ENCODE peak calls at places on chromosome 7, in seven cellular contexts. O, X, Y, P, B, W and F are unnamed samples.

GRCh38 chr7:150356265-150356897 is 12.2 kb upstream of the REPIN1 start:
- DNase-seq in O (no peak), W (no peak), B (peak), Y (no peak), X (no peak), P (no peak), F (no peak)

GRCh38 chr7:2086229-2086628 is 146.5 kb downstream of the MAD1L1 start:
- DNase-seq in P (no peak), B (no peak), X (no peak), O (no peak), W (no peak), Y (no peak), F (no peak)

GRCh38 chr7:106504620-106505019 is 156.3 kb downstream of the CCDC71L start:
- DNase-seq in X (no peak), P (no peak), W (no peak), O (no peak), Y (no peak), B (no peak), F (no peak)

GRCh38 chr7:74572301-74573090 is 85.0 kb upstream of the GTF2I start:
- DNase-seq in P (no peak), Y (no peak), B (peak), X (no peak), O (peak), W (no peak), F (no peak)

GRCh38 chr7:143391462-143392404 is 10.6 kb downstream of the ZYX start:
- DNase-seq in O (peak), X (peak), P (peak), Y (no peak), B (no peak), W (no peak), F (no peak)

GRCh38 chr7:95867309-95867708 is 95.0 kb downstream of the DYNC1I1 start:
- DNase-seq in Y (no peak), O (no peak), P (peak), B (no peak), W (no peak), X (no peak), F (no peak)

GRCh38 chr7:128121731-128122576 is 90.7 kb upstream of the LRRC4 start:
- DNase-seq in Y (no peak), B (no peak), W (no peak), P (no peak), O (no peak), X (peak), F (peak)

GRCh38 chr7:3065724-3066143 is 22.1 kb upstream of the CARD11 start:
- DNase-seq in O (peak), B (peak), Y (no peak), W (no peak), P (peak), X (no peak), F (no peak)

GRCh38 chr7:131039836-131040235 is 287.8 kb upstream of the MKLN1 start:
- DNase-seq in Y (no peak), P (no peak), B (no peak), X (peak), W (no peak), O (no peak), F (no peak)

GRCh38 chr7:74027683-74028320 is at the start of gene ELN:
- DNase-seq in X (peak), P (peak), W (no peak), B (no peak), O (peak), Y (no peak), F (peak)

GRCh38 chr7:133434246-133434865 is 181.5 kb downstream of the EXOC4 start:
- DNase-seq in P (no peak), O (no peak), X (no peak), Y (no peak), B (no peak), W (no peak), F (no peak)

GRCh38 chr7:71637578-71637977 is 505.6 kb downstream of the GALNT17 start:
- DNase-seq in Y (no peak), P (peak), W (no peak), O (no peak), B (no peak), X (peak), F (no peak)

GRCh38 chr7:84674236-84674913 is 479.8 kb upstream of the SEMA3A start:
- DNase-seq in O (no peak), X (no peak), Y (no peak), P (no peak), W (no peak), B (no peak), F (no peak)

GRCh38 chr7:47557317-47557985 is 24.5 kb downstream of the TNS3 start:
- DNase-seq in W (no peak), P (no peak), Y (no peak), B (no peak), O (no peak), X (no peak), F (no peak)

GRCh38 chr7:40475681-40475982 is 340.8 kb downstream of the SUGCT start:
- DNase-seq in W (no peak), X (no peak), B (no peak), Y (no peak), P (no peak), O (no peak), F (no peak)

GRCh38 chr7:15508258-15508657 is 53.6 kb downstream of the AGMO start:
- DNase-seq in Y (no peak), W (no peak), O (no peak), B (no peak), P (no peak), X (no peak), F (no peak)

GRCh38 chr7:98733036-98733435 is 116.0 kb downstream of the NPTX2 start:
- DNase-seq in P (no peak), O (peak), X (peak), W (no peak), Y (no peak), B (no peak), F (no peak)

GRCh38 chr7:89223906-89224395 is 428.4 kb upstream of the TEX47 start:
- DNase-seq in P (no peak), O (no peak), W (no peak), B (no peak), X (no peak), Y (no peak), F (no peak)

GRCh38 chr7:16891338-16891737 is 9.6 kb upstream of the AGR3 start:
- DNase-seq in X (no peak), B (peak), O (peak), Y (peak), P (peak), W (no peak), F (peak)

GRCh38 chr7:16889851-16890443 is 8.2 kb upstream of the AGR3 start:
- DNase-seq in X (no peak), Y (no peak), W (no peak), B (no peak), O (no peak), P (no peak), F (no peak)

GRCh38 chr7:16889305-16889704 is 7.5 kb upstream of the AGR3 start:
- DNase-seq in P (no peak), O (no peak), X (no peak), Y (no peak), W (no peak), B (no peak), F (no peak)

GRCh38 chr7:16891874-16892620 is 10.3 kb upstream of the AGR3 start:
- DNase-seq in P (no peak), O (no peak), B (no peak), X (no peak), W (no peak), Y (no peak), F (no peak)
- H3K4me3 ChIP-seq in P (no peak), O (no peak), B (no peak), X (no peak), W (no peak), Y (no peak), F (no peak)

GRCh38 chr7:76364198-76364584 is 5.4 kb upstream of the YWHAG start:
- DNase-seq in P (peak), Y (no peak), W (no peak), O (no peak), B (no peak), X (no peak), F (no peak)
- H3K4me3 ChIP-seq in P (no peak), Y (peak), W (no peak), O (no peak), B (no peak), X (no peak), F (no peak)

DNA sequence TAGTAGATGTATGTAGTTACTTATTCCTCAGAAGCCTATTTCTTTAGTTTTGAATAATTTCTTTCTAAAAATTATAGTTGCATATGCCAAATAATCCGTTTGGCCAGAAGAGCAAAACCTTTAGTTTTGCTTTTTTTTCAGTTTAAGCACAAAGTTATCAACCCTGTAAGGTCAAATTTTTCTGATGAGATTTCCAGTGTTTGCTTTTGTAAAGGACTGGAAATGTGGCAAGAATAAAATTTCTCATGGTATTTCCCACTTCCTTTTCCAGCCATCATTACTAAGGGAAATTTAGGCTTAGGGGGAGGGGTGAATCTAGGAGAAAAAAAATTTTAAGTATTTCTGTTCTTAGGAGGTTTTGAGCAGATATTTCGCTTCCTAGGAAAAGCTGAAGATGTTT is 7.6 kb downstream of the CALD1 start:
- DNase-seq in P (no peak), Y (no peak), B (no peak), W (no peak), X (no peak), O (no peak), F (no peak)
- H3K4me3 ChIP-seq in P (no peak), Y (no peak), B (no peak), W (no peak), X (no peak), O (no peak), F (no peak)

GRCh38 chr7:116501425-116502167 is 2.1 kb downstream of the CAV2 start:
- DNase-seq in O (no peak), W (no peak), B (peak), P (no peak), X (peak), Y (no peak), F (no peak)
- H3K4me3 ChIP-seq in O (no peak), W (peak), B (no peak), P (no peak), X (no peak), Y (peak), F (peak)

GRCh38 chr7:155489862-155490696 is 32.1 kb downstream of the EN2 start:
- DNase-seq in O (peak), X (no peak), B (no peak), Y (no peak), W (no peak), P (no peak), F (no peak)
- H3K4me3 ChIP-seq in O (peak), X (no peak), B (no peak), Y (no peak), W (peak), P (no peak), F (no peak)